ENCODE peak calls at places on chromosome 4, in seven cellular contexts. One of them, this sample, is unnamed.

GRCh38 chr4:85986266-85986665 is 373.6 kb downstream of the MAPK10 start:
- DNase-seq in astrocyte of the cerebellum: no peak
- DNase-seq in A549: no peak
- DNase-seq in thoracic aorta: no peak
- DNase-seq in mesothelial cell of epicardium: no peak
- DNase-seq in omental fat pad: no peak
- DNase-seq in lung: no peak
- DNase-seq in this sample: no peak

GRCh38 chr4:75179510-75179909 is 246.6 kb downstream of the PARM1 start:
- DNase-seq in astrocyte of the cerebellum: no peak
- DNase-seq in A549: no peak
- DNase-seq in thoracic aorta: no peak
- DNase-seq in mesothelial cell of epicardium: no peak
- DNase-seq in omental fat pad: no peak
- DNase-seq in lung: no peak
- DNase-seq in this sample: no peak

GRCh38 chr4:13701937-13702446 is 74.5 kb upstream of the BOD1L1 start:
- DNase-seq in astrocyte of the cerebellum: no peak
- DNase-seq in A549: peak; percentile 89
- DNase-seq in thoracic aorta: no peak
- DNase-seq in mesothelial cell of epicardium: no peak
- DNase-seq in omental fat pad: no peak
- DNase-seq in lung: no peak
- DNase-seq in this sample: peak; percentile 69

GRCh38 chr4:78057600-78058560 is 757 bp downstream of the FRAS1 start:
- DNase-seq in astrocyte of the cerebellum: no peak
- DNase-seq in A549: peak; percentile 33
- DNase-seq in thoracic aorta: no peak
- DNase-seq in mesothelial cell of epicardium: peak; percentile 66
- DNase-seq in omental fat pad: peak; percentile 45
- DNase-seq in lung: peak; percentile 47
- DNase-seq in this sample: no peak

GRCh38 chr4:92215471-92215870 is 88.3 kb upstream of the GRID2 start:
- DNase-seq in astrocyte of the cerebellum: no peak
- DNase-seq in A549: no peak
- DNase-seq in thoracic aorta: no peak
- DNase-seq in mesothelial cell of epicardium: no peak
- DNase-seq in omental fat pad: no peak
- DNase-seq in lung: no peak
- DNase-seq in this sample: no peak

GRCh38 chr4:150229538-150229937 is 151.3 kb downstream of the DCLK2 start:
- DNase-seq in astrocyte of the cerebellum: peak; percentile 70
- DNase-seq in A549: peak; percentile 10
- DNase-seq in thoracic aorta: no peak
- DNase-seq in mesothelial cell of epicardium: no peak
- DNase-seq in omental fat pad: no peak
- DNase-seq in lung: no peak
- DNase-seq in this sample: no peak

GRCh38 chr4:184688447-184688846 is 38.9 kb downstream of the PRIMPOL start:
- DNase-seq in astrocyte of the cerebellum: peak; percentile 82
- DNase-seq in A549: peak; percentile 54
- DNase-seq in thoracic aorta: no peak
- DNase-seq in mesothelial cell of epicardium: no peak
- DNase-seq in omental fat pad: no peak
- DNase-seq in lung: no peak
- DNase-seq in this sample: peak; percentile 65

GRCh38 chr4:73281982-73282381 is 23.4 kb upstream of the ANKRD17 start:
- DNase-seq in astrocyte of the cerebellum: no peak
- DNase-seq in A549: no peak
- DNase-seq in thoracic aorta: no peak
- DNase-seq in mesothelial cell of epicardium: no peak
- DNase-seq in omental fat pad: no peak
- DNase-seq in lung: no peak
- DNase-seq in this sample: no peak

GRCh38 chr4:53967971-53968370 is 96.4 kb downstream of the CHIC2 start:
- DNase-seq in astrocyte of the cerebellum: no peak
- DNase-seq in A549: no peak
- DNase-seq in thoracic aorta: no peak
- DNase-seq in mesothelial cell of epicardium: no peak
- DNase-seq in omental fat pad: no peak
- DNase-seq in lung: no peak
- DNase-seq in this sample: no peak

GRCh38 chr4:1215347-1216075 is 33.4 kb downstream of the CTBP1 start:
- DNase-seq in astrocyte of the cerebellum: no peak
- DNase-seq in A549: no peak
- DNase-seq in thoracic aorta: no peak
- DNase-seq in mesothelial cell of epicardium: no peak
- DNase-seq in omental fat pad: no peak
- DNase-seq in lung: no peak
- DNase-seq in this sample: no peak

GRCh38 chr4:122716825-122717448 is 15.6 kb upstream of the BBS12 start:
- DNase-seq in astrocyte of the cerebellum: peak; percentile 42
- DNase-seq in A549: peak; percentile 61
- DNase-seq in thoracic aorta: peak; percentile 15
- DNase-seq in mesothelial cell of epicardium: no peak
- DNase-seq in omental fat pad: peak; percentile 64
- DNase-seq in lung: peak; percentile 61
- DNase-seq in this sample: no peak

GRCh38 chr4:135319685-135320084 is 1118.1 kb upstream of the PABPC4L start:
- DNase-seq in astrocyte of the cerebellum: no peak
- DNase-seq in A549: peak; percentile 9
- DNase-seq in thoracic aorta: no peak
- DNase-seq in mesothelial cell of epicardium: no peak
- DNase-seq in omental fat pad: no peak
- DNase-seq in lung: no peak
- DNase-seq in this sample: no peak

GRCh38 chr4:186039697-186040096 is 29.3 kb upstream of the TLR3 start:
- DNase-seq in astrocyte of the cerebellum: no peak
- DNase-seq in A549: no peak
- DNase-seq in thoracic aorta: no peak
- DNase-seq in mesothelial cell of epicardium: no peak
- DNase-seq in omental fat pad: no peak
- DNase-seq in lung: peak; percentile 64
- DNase-seq in this sample: no peak

GRCh38 chr4:8586671-8587468 is 5.7 kb upstream of the CPZ start:
- DNase-seq in astrocyte of the cerebellum: no peak
- DNase-seq in A549: no peak
- DNase-seq in thoracic aorta: no peak
- DNase-seq in mesothelial cell of epicardium: no peak
- DNase-seq in omental fat pad: no peak
- DNase-seq in lung: no peak
- DNase-seq in this sample: no peak

GRCh38 chr4:38231626-38232025 is 271.4 kb downstream of the PTTG2 start:
- DNase-seq in astrocyte of the cerebellum: no peak
- DNase-seq in A549: no peak
- DNase-seq in thoracic aorta: no peak
- DNase-seq in mesothelial cell of epicardium: no peak
- DNase-seq in omental fat pad: no peak
- DNase-seq in lung: no peak
- DNase-seq in this sample: no peak
- TF ChIP-seq CTCF in astrocyte of the cerebellum: no peak
- TF ChIP-seq CTCF in A549: no peak
- TF ChIP-seq CTCF in thoracic aorta: no peak
- TF ChIP-seq CTCF in mesothelial cell of epicardium: no peak
- TF ChIP-seq CTCF in omental fat pad: no peak
- TF ChIP-seq CTCF in lung: no peak
- TF ChIP-seq CTCF in this sample: no peak

DNA sequence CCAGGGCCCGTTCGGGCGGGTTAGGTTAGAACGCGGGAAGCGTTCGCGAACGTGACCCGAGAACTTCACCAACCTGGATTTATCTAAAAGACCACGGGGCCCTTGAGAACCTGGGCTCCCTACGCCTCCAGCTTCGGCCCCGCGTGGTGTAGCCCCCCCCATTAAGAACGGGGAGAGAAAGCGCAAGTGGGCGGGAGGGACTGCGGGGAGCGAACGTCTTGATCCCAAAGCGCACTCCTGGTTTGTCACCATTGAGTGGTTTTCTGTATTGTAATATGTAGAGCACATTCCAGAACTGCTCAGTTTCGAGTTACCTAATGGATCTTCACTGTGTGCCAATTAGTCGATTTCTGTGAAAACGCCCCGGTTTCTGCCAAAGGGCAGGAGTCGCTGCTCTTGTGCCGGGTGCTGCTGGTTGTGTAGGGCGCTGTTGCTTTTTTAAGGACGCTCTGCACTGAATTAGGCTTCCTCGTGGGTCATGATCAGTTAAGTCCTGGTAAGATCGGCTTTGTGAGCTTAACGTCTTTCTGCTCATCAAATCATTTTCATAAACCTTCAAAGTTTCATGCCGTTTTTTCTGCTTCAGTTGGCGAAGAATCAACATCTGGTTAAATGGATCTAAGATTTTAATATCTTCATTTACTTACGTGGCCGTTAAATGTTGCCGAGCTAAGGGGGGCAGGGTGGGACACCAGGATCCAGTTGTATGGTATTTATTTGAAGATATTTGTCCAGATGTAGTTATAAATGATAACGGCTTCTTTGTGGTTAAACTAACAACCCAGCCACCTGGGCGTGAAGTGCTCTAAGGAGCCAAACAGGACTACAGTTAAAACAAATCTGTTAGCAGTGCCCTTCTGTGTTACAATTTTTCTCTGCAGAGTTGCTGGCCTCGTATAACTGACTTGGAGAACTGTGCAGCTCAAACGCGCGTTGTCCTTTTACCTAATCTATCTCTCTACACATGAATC is 808 bp downstream of the MND1 start:
- DNase-seq in astrocyte of the cerebellum: no peak
- DNase-seq in A549: peak; percentile 57
- DNase-seq in thoracic aorta: no peak
- DNase-seq in mesothelial cell of epicardium: peak; percentile 47
- DNase-seq in omental fat pad: no peak
- DNase-seq in lung: peak; percentile 33
- DNase-seq in this sample: no peak
- TF ChIP-seq CTCF in astrocyte of the cerebellum: peak; percentile 6
- TF ChIP-seq CTCF in A549: no peak
- TF ChIP-seq CTCF in thoracic aorta: no peak
- TF ChIP-seq CTCF in mesothelial cell of epicardium: no peak
- TF ChIP-seq CTCF in omental fat pad: no peak
- TF ChIP-seq CTCF in lung: no peak
- TF ChIP-seq CTCF in this sample: peak; percentile 2

GRCh38 chr4:37892641-37893040 is 1.8 kb downstream of the TBC1D1 start:
- DNase-seq in astrocyte of the cerebellum: no peak
- DNase-seq in A549: no peak
- DNase-seq in thoracic aorta: no peak
- DNase-seq in mesothelial cell of epicardium: no peak
- DNase-seq in omental fat pad: no peak
- DNase-seq in lung: no peak
- DNase-seq in this sample: no peak

GRCh38 chr4:37890501-37891220 is at the start of gene TBC1D1:
- DNase-seq in astrocyte of the cerebellum: no peak
- DNase-seq in A549: peak; percentile 5
- DNase-seq in thoracic aorta: no peak
- DNase-seq in mesothelial cell of epicardium: no peak
- DNase-seq in omental fat pad: no peak
- DNase-seq in lung: peak; percentile 64
- DNase-seq in this sample: no peak

GRCh38 chr4:37893164-37893563 is 2.3 kb downstream of the TBC1D1 start:
- DNase-seq in astrocyte of the cerebellum: no peak
- DNase-seq in A549: no peak
- DNase-seq in thoracic aorta: no peak
- DNase-seq in mesothelial cell of epicardium: no peak
- DNase-seq in omental fat pad: no peak
- DNase-seq in lung: no peak
- DNase-seq in this sample: no peak

GRCh38 chr4:37889849-37890500 is 909 bp upstream of the TBC1D1 start:
- DNase-seq in astrocyte of the cerebellum: no peak
- DNase-seq in A549: no peak
- DNase-seq in thoracic aorta: no peak
- DNase-seq in mesothelial cell of epicardium: no peak
- DNase-seq in omental fat pad: no peak
- DNase-seq in lung: no peak
- DNase-seq in this sample: no peak

GRCh38 chr4:37891221-37892159 is 606 bp downstream of the TBC1D1 start:
- DNase-seq in astrocyte of the cerebellum: no peak
- DNase-seq in A549: no peak
- DNase-seq in thoracic aorta: no peak
- DNase-seq in mesothelial cell of epicardium: peak; percentile 47
- DNase-seq in omental fat pad: no peak
- DNase-seq in lung: no peak
- DNase-seq in this sample: no peak
- TF ChIP-seq CTCF in astrocyte of the cerebellum: no peak
- TF ChIP-seq CTCF in A549: no peak
- TF ChIP-seq CTCF in thoracic aorta: no peak
- TF ChIP-seq CTCF in mesothelial cell of epicardium: no peak
- TF ChIP-seq CTCF in omental fat pad: no peak
- TF ChIP-seq CTCF in lung: no peak
- TF ChIP-seq CTCF in this sample: no peak

GRCh38 chr4:153314915-153315314 is 29.6 kb upstream of the MND1 start:
- DNase-seq in astrocyte of the cerebellum: no peak
- DNase-seq in A549: no peak
- DNase-seq in thoracic aorta: no peak
- DNase-seq in mesothelial cell of epicardium: no peak
- DNase-seq in omental fat pad: no peak
- DNase-seq in lung: no peak
- DNase-seq in this sample: no peak

GRCh38 chr4:153322791-153323190 is 21.7 kb upstream of the MND1 start:
- DNase-seq in astrocyte of the cerebellum: no peak
- DNase-seq in A549: no peak
- DNase-seq in thoracic aorta: no peak
- DNase-seq in mesothelial cell of epicardium: no peak
- DNase-seq in omental fat pad: no peak
- DNase-seq in lung: no peak
- DNase-seq in this sample: no peak

DNA sequence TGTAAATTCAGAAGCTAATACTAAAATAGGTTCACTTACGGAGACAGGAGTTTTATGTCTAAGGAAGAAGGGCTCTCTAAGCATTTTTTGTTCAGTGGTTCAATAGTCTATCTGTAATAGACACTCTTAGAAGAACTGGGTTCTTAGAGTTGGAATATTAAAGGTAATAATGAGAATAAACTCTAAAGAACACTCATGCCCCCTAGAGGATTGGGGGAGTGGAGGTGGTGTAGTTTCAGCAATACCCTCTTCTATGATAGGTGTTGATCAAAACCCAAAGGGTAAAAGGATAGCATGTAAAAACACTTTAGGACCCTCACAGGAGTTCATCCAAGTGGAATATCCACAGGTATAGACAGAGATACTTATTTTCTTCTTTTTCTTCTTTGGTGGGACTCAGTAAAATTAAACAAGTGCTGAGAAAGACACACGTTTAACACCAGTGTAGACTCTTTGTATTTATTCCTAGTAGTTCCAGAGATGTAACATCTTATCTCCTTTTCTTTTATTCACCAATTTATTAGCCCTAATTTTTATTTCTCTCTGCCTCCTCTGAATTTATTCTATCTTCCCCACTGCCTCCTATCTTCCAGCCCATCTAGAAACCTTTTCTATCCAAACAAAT is 25.7 kb upstream of the MND1 start:
- DNase-seq in astrocyte of the cerebellum: peak; percentile 44
- DNase-seq in A549: peak; percentile 30
- DNase-seq in thoracic aorta: no peak
- DNase-seq in mesothelial cell of epicardium: no peak
- DNase-seq in omental fat pad: no peak
- DNase-seq in lung: no peak
- DNase-seq in this sample: no peak
- TF ChIP-seq CTCF in astrocyte of the cerebellum: peak; percentile 80
- TF ChIP-seq CTCF in A549: peak; percentile 70
- TF ChIP-seq CTCF in thoracic aorta: peak; percentile 54
- TF ChIP-seq CTCF in mesothelial cell of epicardium: peak; percentile 57
- TF ChIP-seq CTCF in omental fat pad: no peak
- TF ChIP-seq CTCF in lung: peak; percentile 30
- TF ChIP-seq CTCF in this sample: peak; percentile 73